ENCODE peak calls at places on chromosomes 3 and 15, in five cellular contexts. One of them, this sample, is unnamed.

GRCh38 chr3:149395107-149396089 is 17.9 kb upstream of the TM4SF1 start:
- DNase-seq in pons: no peak
- DNase-seq in posterior cingulate gyrus: no peak
- DNase-seq in MM.1S: no peak
- DNase-seq in RWPE1: no peak
- DNase-seq in this sample: no peak

GRCh38 chr15:72306211-72306785 is 13.7 kb downstream of the CELF6 start:
- DNase-seq in MM.1S: no peak
- DNase-seq in pons: peak; percentile 15
- DNase-seq in RWPE1: peak; percentile 33
- DNase-seq in posterior cingulate gyrus: peak; percentile 93
- DNase-seq in this sample: no peak

GRCh38 chr3:155239960-155240359 is 53.5 kb downstream of the STRIT1 start:
- DNase-seq in pons: no peak
- DNase-seq in MM.1S: no peak
- DNase-seq in posterior cingulate gyrus: no peak
- DNase-seq in RWPE1: no peak
- DNase-seq in this sample: no peak

GRCh38 chr3:165683947-165684346 is 153.3 kb downstream of the BCHE start:
- DNase-seq in MM.1S: no peak
- DNase-seq in RWPE1: no peak
- DNase-seq in posterior cingulate gyrus: no peak
- DNase-seq in pons: no peak
- DNase-seq in this sample: no peak

GRCh38 chr15:68789921-68790575 is 30.6 kb downstream of the ANP32A start:
- DNase-seq in posterior cingulate gyrus: no peak
- DNase-seq in pons: no peak
- DNase-seq in MM.1S: no peak
- DNase-seq in RWPE1: no peak
- DNase-seq in this sample: peak; percentile 34

GRCh38 chr3:171640520-171641412 is 169.5 kb downstream of the PLD1 start:
- DNase-seq in MM.1S: peak; percentile 25
- DNase-seq in RWPE1: no peak
- DNase-seq in posterior cingulate gyrus: no peak
- DNase-seq in pons: no peak
- DNase-seq in this sample: no peak

GRCh38 chr3:12916159-12916558 is 74.8 kb upstream of the RPL32 start:
- DNase-seq in MM.1S: no peak
- DNase-seq in pons: peak; percentile 39
- DNase-seq in posterior cingulate gyrus: no peak
- DNase-seq in RWPE1: no peak
- DNase-seq in this sample: no peak

GRCh38 chr3:16993227-16993626 is 108.5 kb downstream of the PLCL2 start:
- DNase-seq in posterior cingulate gyrus: no peak
- DNase-seq in RWPE1: no peak
- DNase-seq in MM.1S: no peak
- DNase-seq in pons: no peak
- DNase-seq in this sample: no peak

GRCh38 chr15:75091814-75092213 is 68.4 kb downstream of the PPCDC start:
- DNase-seq in MM.1S: no peak
- DNase-seq in posterior cingulate gyrus: no peak
- DNase-seq in pons: no peak
- DNase-seq in RWPE1: no peak
- DNase-seq in this sample: no peak

GRCh38 chr3:25447925-25448324 is 19.9 kb downstream of the RARB start:
- DNase-seq in pons: no peak
- DNase-seq in MM.1S: no peak
- DNase-seq in posterior cingulate gyrus: no peak
- DNase-seq in RWPE1: no peak
- DNase-seq in this sample: no peak

GRCh38 chr3:60660026-60660425 is 591.2 kb downstream of the FHIT start:
- DNase-seq in pons: no peak
- DNase-seq in RWPE1: no peak
- DNase-seq in MM.1S: no peak
- DNase-seq in posterior cingulate gyrus: no peak
- DNase-seq in this sample: no peak

GRCh38 chr3:8793242-8793641 is 23.8 kb upstream of the OXTR start:
- DNase-seq in posterior cingulate gyrus: no peak
- DNase-seq in RWPE1: peak; percentile 16
- DNase-seq in pons: no peak
- DNase-seq in MM.1S: no peak
- DNase-seq in this sample: no peak

GRCh38 chr3:154421067-154421466 is 8.9 kb downstream of the GPR149 start:
- DNase-seq in posterior cingulate gyrus: no peak
- DNase-seq in pons: no peak
- DNase-seq in MM.1S: peak; percentile 44
- DNase-seq in RWPE1: no peak
- DNase-seq in this sample: no peak

GRCh38 chr3:74442683-74443082 is 171.8 kb downstream of the CNTN3 start:
- DNase-seq in MM.1S: no peak
- DNase-seq in posterior cingulate gyrus: no peak
- DNase-seq in pons: no peak
- DNase-seq in RWPE1: no peak
- DNase-seq in this sample: no peak

GRCh38 chr3:143951351-143951971 is 20.2 kb upstream of the DIPK2A start:
- DNase-seq in MM.1S: peak; percentile 56
- DNase-seq in RWPE1: peak; percentile 38
- DNase-seq in posterior cingulate gyrus: no peak
- DNase-seq in pons: peak; percentile 78
- DNase-seq in this sample: no peak

GRCh38 chr3:43629741-43630140 is 7.9 kb upstream of the ANO10 start:
- DNase-seq in MM.1S: no peak
- DNase-seq in pons: no peak
- DNase-seq in RWPE1: no peak
- DNase-seq in posterior cingulate gyrus: no peak
- DNase-seq in this sample: no peak

GRCh38 chr3:188092648-188093047 is 61.3 kb upstream of the LPP start:
- DNase-seq in RWPE1: no peak
- DNase-seq in posterior cingulate gyrus: no peak
- DNase-seq in MM.1S: peak; percentile 2
- DNase-seq in pons: no peak
- DNase-seq in this sample: no peak

GRCh38 chr3:149401215-149401925 is 23.9 kb upstream of the TM4SF1 start:
- DNase-seq in MM.1S: no peak
- DNase-seq in posterior cingulate gyrus: no peak
- DNase-seq in RWPE1: no peak
- DNase-seq in pons: no peak
- DNase-seq in this sample: no peak

GRCh38 chr3:48194446-48195071 is 6.3 kb upstream of the CDC25A start:
- DNase-seq in RWPE1: peak; percentile 55
- DNase-seq in MM.1S: peak; percentile 9
- DNase-seq in pons: peak; percentile 64
- DNase-seq in posterior cingulate gyrus: no peak
- DNase-seq in this sample: peak; percentile 55

GRCh38 chr3:13262493-13263211 is 157.5 kb downstream of the NUP210 start:
- DNase-seq in MM.1S: no peak
- DNase-seq in pons: no peak
- DNase-seq in RWPE1: no peak
- DNase-seq in posterior cingulate gyrus: no peak
- DNase-seq in this sample: no peak

This sample was measured in substantia nigra.